ENCODE peak calls at places on chromosomes 5 and 9, in nine cellular contexts. N is adipocyte; U is upper lobe of right lung; T is mammary epithelial cell; P is SK-N-SH; S is effector memory CD4-positive, alpha-beta T cell; F is aorta; V is tibial artery; I is prostate gland. R is an unnamed sample.

GRCh38 chr9:137611623-137612609 is 6.4 kb downstream of the ARRDC1 start:
- DNase-seq in N (peak; percentile 72), U (peak; percentile 95), T (peak; percentile 97), P (peak; percentile 36), S (no peak), F (peak; percentile 64), V (peak; percentile 68), I (peak; percentile 98), R (no peak)

GRCh38 chr5:141855265-141856029 is 22.8 kb downstream of the PCDH1 start:
- DNase-seq in N (no peak), U (peak; percentile 61), T (no peak), P (peak; percentile 95), S (no peak), F (peak; percentile 64), V (peak; percentile 85), I (no peak), R (no peak)

GRCh38 chr9:126703330-126704156 is 89.8 kb downstream of the LMX1B start:
- DNase-seq in N (no peak), U (peak; percentile 15), T (no peak), P (peak; percentile 27), S (no peak), F (peak; percentile 11), V (peak; percentile 27), I (no peak), R (no peak)

GRCh38 chr9:28177925-28178324 is 604.6 kb upstream of the C9orf72 start:
- DNase-seq in N (no peak), U (no peak), T (no peak), P (peak; percentile 51), S (no peak), F (no peak), V (no peak), I (no peak), R (no peak)

GRCh38 chr5:34494111-34494755 is 161.9 kb upstream of the RAI14 start:
- DNase-seq in N (no peak), U (no peak), T (no peak), P (no peak), S (no peak), F (no peak), V (no peak), I (no peak), R (no peak)

GRCh38 chr5:170132642-170133448 is 27.1 kb downstream of the FOXI1 start:
- DNase-seq in N (peak; percentile 93), U (no peak), T (peak; percentile 27), P (peak; percentile 57), S (no peak), F (no peak), V (no peak), I (no peak), R (no peak)

GRCh38 chr9:136787690-136788400 is 3.3 kb upstream of the TMEM141 start:
- DNase-seq in N (peak; percentile 86), U (no peak), T (peak; percentile 48), P (peak; percentile 77), S (peak; percentile 64), F (peak; percentile 77), V (no peak), I (peak; percentile 69), R (peak; percentile 51)

GRCh38 chr9:105679406-105680022 is 14.8 kb upstream of the TMEM38B start:
- DNase-seq in N (no peak), U (no peak), T (no peak), P (no peak), S (no peak), F (no peak), V (no peak), I (no peak), R (no peak)

GRCh38 chr5:78699565-78700143 is 51.1 kb upstream of the LHFPL2 start:
- DNase-seq in N (peak; percentile 86), U (no peak), T (peak; percentile 100), P (no peak), S (no peak), F (no peak), V (no peak), I (no peak), R (no peak)

GRCh38 chr9:97853056-97853843 is at the start of gene FOXE1:
- DNase-seq in N (no peak), U (peak; percentile 64), T (peak; percentile 35), P (no peak), S (no peak), F (no peak), V (no peak), I (no peak), R (no peak)

GRCh38 chr5:45692481-45692880 is 3.7 kb downstream of the HCN1 start:
- DNase-seq in N (no peak), U (no peak), T (no peak), P (no peak), S (no peak), F (no peak), V (no peak), I (no peak), R (no peak)

GRCh38 chr5:62395210-62395950 is 8.3 kb downstream of the DIMT1 start:
- DNase-seq in N (peak; percentile 10), U (no peak), T (peak; percentile 67), P (no peak), S (no peak), F (no peak), V (no peak), I (no peak), R (no peak)

GRCh38 chr5:155727512-155728145 is 599.3 kb upstream of the SGCD start:
- DNase-seq in N (no peak), U (peak; percentile 59), T (peak; percentile 3), P (no peak), S (no peak), F (peak; percentile 38), V (no peak), I (no peak), R (no peak)

GRCh38 chr5:160152901-160153300 is 33.7 kb upstream of the PWWP2A start:
- DNase-seq in N (no peak), U (no peak), T (no peak), P (no peak), S (no peak), F (no peak), V (no peak), I (no peak), R (no peak)

GRCh38 chr5:142006363-142007236 is 6.2 kb downstream of the GNPDA1 start:
- DNase-seq in N (no peak), U (no peak), T (no peak), P (no peak), S (no peak), F (no peak), V (no peak), I (no peak), R (no peak)

GRCh38 chr5:160333726-160334125 is 21.4 kb upstream of the CCNJL start:
- DNase-seq in N (peak; percentile 79), U (peak; percentile 18), T (peak; percentile 60), P (no peak), S (no peak), F (no peak), V (no peak), I (no peak), R (no peak)

GRCh38 chr9:120716483-120716882 is 2.2 kb upstream of the MEGF9 start:
- DNase-seq in N (no peak), U (no peak), T (no peak), P (no peak), S (no peak), F (no peak), V (no peak), I (no peak), R (no peak)

GRCh38 chr9:133961226-133962165 is 30.6 kb downstream of the VAV2 start:
- DNase-seq in N (no peak), U (no peak), T (no peak), P (no peak), S (no peak), F (peak; percentile 27), V (no peak), I (no peak), R (no peak)

GRCh38 chr5:154042751-154043150 is 4.0 kb downstream of the MFAP3 start:
- DNase-seq in N (no peak), U (no peak), T (no peak), P (no peak), S (no peak), F (no peak), V (no peak), I (no peak), R (no peak)

GRCh38 chr5:128121679-128122078 is 38.1 kb downstream of the SLC12A2 start:
- DNase-seq in N (no peak), U (no peak), T (peak; percentile 58), P (no peak), S (no peak), F (no peak), V (no peak), I (peak; percentile 63), R (no peak)

DNA sequence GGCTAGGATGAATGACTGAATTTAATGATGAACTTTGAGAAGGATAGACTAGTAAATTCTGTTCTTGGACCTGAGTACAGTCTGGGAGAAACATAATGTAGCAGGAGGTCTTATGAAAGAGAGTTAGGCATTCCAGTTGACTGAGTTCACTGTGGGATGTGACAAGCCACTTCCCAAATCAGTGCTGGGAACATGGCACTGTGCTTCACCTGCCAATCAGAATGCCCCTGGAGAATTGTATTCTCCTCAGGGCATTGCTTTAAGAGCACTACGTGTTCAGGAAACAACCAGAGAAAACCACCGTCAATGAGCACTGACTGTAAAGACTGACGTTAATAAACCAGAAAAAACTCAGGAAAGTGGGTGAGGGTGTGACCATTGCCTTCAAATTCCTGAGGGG is 1.2 kb downstream of the CCDC107 start:
- DNase-seq in N (peak; percentile 56), U (no peak), T (peak; percentile 71), P (no peak), S (no peak), F (no peak), V (peak; percentile 89), I (no peak), R (no peak)
- H3K4me1 ChIP-seq in N (peaks cover 33% of the 10 kb centered on the region), U (peaks cover 28% of the 10 kb centered on the region), T (peaks cover 33% of the 10 kb centered on the region), P (no peaks in the 10 kb centered on the region), S (peaks cover 50% of the 10 kb centered on the region), F (no peaks in the 10 kb centered on the region), V (no peaks in the 10 kb centered on the region), I (no peaks in the 10 kb centered on the region), R (peaks cover 20% of the 10 kb centered on the region)

GRCh38 chr9:122580360-122580759 is 2.8 kb downstream of the OR1L8 start:
- DNase-seq in N (peak; percentile 54), U (no peak), T (peak; percentile 55), P (no peak), S (no peak), F (no peak), V (no peak), I (no peak), R (no peak)
- H3K9me3 ChIP-seq in N (no peaks in the 10 kb centered on the region), U (no peaks in the 10 kb centered on the region), T (no peaks in the 10 kb centered on the region), P (no peaks in the 10 kb centered on the region), S (no peaks in the 10 kb centered on the region), F (no peaks in the 10 kb centered on the region), V (peaks cover 5% of the 10 kb centered on the region), I (no peaks in the 10 kb centered on the region), R (no peaks in the 10 kb centered on the region)

GRCh38 chr9:128892223-128892892 is 10.4 kb downstream of the LRRC8A start:
- DNase-seq in N (peak; percentile 85), U (peak; percentile 83), T (peak; percentile 97), P (no peak), S (no peak), F (peak; percentile 95), V (peak; percentile 98), I (peak; percentile 88), R (no peak)
- H3K4me3 ChIP-seq in N (peak overlapping the region; percentile 60), U (peak overlapping the region; percentile 14), T (peak overlapping the region; percentile 6), P (no peak overlapping the region), S (no peak overlapping the region), F (no peak overlapping the region), V (peak overlapping the region; percentile 8), I (peak overlapping the region; percentile 4), R (no peak overlapping the region)

DNA sequence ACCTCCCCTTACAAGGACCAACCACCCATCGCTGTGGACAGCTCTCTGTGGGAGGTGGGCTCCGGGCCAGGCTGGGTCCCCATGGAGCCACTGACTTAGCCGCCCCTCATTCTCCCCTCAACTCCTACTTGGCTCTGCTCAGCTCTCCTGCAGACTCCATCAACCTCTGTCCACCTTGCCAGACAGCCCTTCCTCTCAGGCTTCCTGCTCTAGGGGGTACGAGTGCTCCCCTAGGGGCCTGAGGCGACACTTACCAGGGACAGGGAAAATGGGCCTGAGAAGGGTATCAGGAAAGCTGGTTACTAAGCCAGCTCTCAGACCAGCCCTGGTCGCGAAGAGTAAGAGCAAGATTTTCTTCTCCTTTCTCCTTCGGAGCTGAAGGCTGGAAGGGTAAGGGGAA is 43.9 kb downstream of the SHB start:
- DNase-seq in N (no peak), U (no peak), T (no peak), P (no peak), S (no peak), F (no peak), V (no peak), I (no peak), R (no peak)
- H3K4me1 ChIP-seq in N (peaks cover 43% of the 10 kb centered on the region), U (peaks cover 60% of the 10 kb centered on the region), T (peaks cover 61% of the 10 kb centered on the region), P (peaks cover 68% of the 10 kb centered on the region), S (no peaks in the 10 kb centered on the region), F (peaks cover 7% of the 10 kb centered on the region), V (peaks cover 10% of the 10 kb centered on the region), I (peaks cover 40% of the 10 kb centered on the region), R (peaks cover 26% of the 10 kb centered on the region)